ENCODE peak calls at places on chromosomes 4 and X, in eight cellular contexts. K, X, H, U, Y, C, V and L are unnamed samples.

GRCh38 chr4:26787461-26788340 is 72.9 kb upstream of the STIM2 start:
- DNase-seq in K (peak), X (peak), H (peak), U (peak), Y (no peak), C (peak), V (no peak), L (peak)

GRCh38 chrX:57156397-57157049 is 19.3 kb upstream of the SPIN2A start:
- DNase-seq in K (peak), X (peak), H (peak), U (no peak), Y (no peak), C (no peak), V (no peak), L (no peak)

GRCh38 chr4:5711479-5712184 is 631 bp downstream of the EVC start:
- DNase-seq in K (peak), X (no peak), H (peak), U (peak), Y (no peak), C (peak), V (no peak), L (no peak)

GRCh38 chr4:182880387-182881356 is 36.5 kb downstream of the DCTD start:
- DNase-seq in K (no peak), X (no peak), H (no peak), U (no peak), Y (no peak), C (peak), V (no peak), L (peak)

GRCh38 chr4:142845293-142846070 is 619 bp downstream of the INPP4B start:
- DNase-seq in K (peak), X (peak), H (peak), U (peak), Y (peak), C (peak), V (peak), L (peak)

GRCh38 chr4:85152490-85152889 is 186.0 kb upstream of the WDFY3 start:
- DNase-seq in K (no peak), X (no peak), H (no peak), U (no peak), Y (no peak), C (no peak), V (no peak), L (no peak)

GRCh38 chr4:140151700-140152014 is 2.3 kb downstream of the MAML3 start:
- DNase-seq in K (peak), X (peak), H (peak), U (no peak), Y (peak), C (peak), V (peak), L (peak)

GRCh38 chrX:105869676-105870075 is 47.3 kb downstream of the NRK start:
- DNase-seq in K (no peak), X (no peak), H (no peak), U (no peak), Y (no peak), C (no peak), V (no peak), L (no peak)

GRCh38 chr4:53558981-53559620 is 32.2 kb downstream of the LNX1 start:
- DNase-seq in K (no peak), X (no peak), H (no peak), U (no peak), Y (no peak), C (no peak), V (no peak), L (no peak)

GRCh38 chr4:183443609-183444148 is 757 bp upstream of the CDKN2AIP start:
- DNase-seq in K (peak), X (no peak), H (peak), U (no peak), Y (no peak), C (no peak), V (no peak), L (no peak)

GRCh38 chr4:176883681-176884418 is 91.1 kb upstream of the VEGFC start:
- DNase-seq in K (no peak), X (no peak), H (no peak), U (no peak), Y (no peak), C (no peak), V (no peak), L (no peak)

GRCh38 chr4:38612996-38613395 is 51.0 kb upstream of the KLF3 start:
- DNase-seq in K (no peak), X (no peak), H (no peak), U (no peak), Y (no peak), C (no peak), V (no peak), L (no peak)

GRCh38 chr4:119656342-119656741 is 27.7 kb upstream of the PDE5A start:
- DNase-seq in K (no peak), X (no peak), H (no peak), U (no peak), Y (no peak), C (no peak), V (no peak), L (no peak)

GRCh38 chr4:109207060-109207459 is 95.4 kb downstream of the COL25A1 start:
- DNase-seq in K (no peak), X (no peak), H (no peak), U (no peak), Y (no peak), C (no peak), V (no peak), L (no peak)

GRCh38 chr4:65839288-65839919 is 169.1 kb upstream of the EPHA5 start:
- DNase-seq in K (no peak), X (no peak), H (no peak), U (no peak), Y (no peak), C (no peak), V (no peak), L (no peak)

GRCh38 chrX:16822723-16823122 is 36.5 kb downstream of the TXLNG start:
- DNase-seq in K (no peak), X (no peak), H (no peak), U (no peak), Y (no peak), C (no peak), V (no peak), L (no peak)

GRCh38 chr4:33725861-33726260 is 2518.5 kb downstream of the ARAP2 start:
- DNase-seq in K (no peak), X (no peak), H (no peak), U (no peak), Y (no peak), C (no peak), V (no peak), L (no peak)

GRCh38 chr4:33724685-33725084 is 2519.6 kb downstream of the ARAP2 start:
- DNase-seq in K (no peak), X (no peak), H (peak), U (no peak), Y (no peak), C (no peak), V (no peak), L (no peak)

GRCh38 chr4:33722254-33722653 is 2522.1 kb downstream of the ARAP2 start:
- DNase-seq in K (no peak), X (no peak), H (no peak), U (no peak), Y (no peak), C (no peak), V (no peak), L (no peak)

DNA sequence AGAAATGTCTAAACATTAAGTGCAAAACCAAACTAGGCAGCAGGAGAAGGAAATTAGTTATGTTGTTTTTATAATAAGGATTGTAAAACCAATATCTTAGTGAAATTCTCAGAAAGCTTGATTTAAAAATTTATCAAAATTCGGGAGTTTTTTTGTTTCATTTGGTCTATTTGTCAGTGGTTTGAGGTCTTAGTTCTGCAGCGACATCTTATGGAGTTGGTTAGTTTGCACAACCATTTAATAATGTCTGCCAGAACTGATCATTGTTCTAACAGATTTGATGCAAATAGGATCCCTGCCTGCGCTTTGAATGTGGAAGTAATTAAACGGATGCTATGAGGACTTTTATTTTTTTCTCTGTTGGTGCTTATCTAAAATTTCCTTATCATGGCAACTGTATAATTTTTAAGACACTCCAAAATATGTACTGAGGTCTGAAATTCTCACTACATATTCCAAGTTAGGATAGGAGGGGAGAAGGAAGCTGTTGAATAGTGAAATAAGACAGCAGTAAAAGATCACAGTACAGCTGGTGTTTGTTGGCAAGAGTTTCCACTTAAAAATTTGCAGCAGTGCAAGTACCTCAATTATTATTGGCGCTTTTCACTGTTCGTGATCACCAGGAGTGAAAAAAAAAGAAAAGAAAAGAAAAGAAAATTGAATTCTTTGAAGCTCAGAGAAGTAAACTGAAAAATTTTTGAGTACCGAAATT is 2521.4 kb downstream of the ARAP2 start:
- DNase-seq in K (no peak), X (no peak), H (no peak), U (no peak), Y (no peak), C (no peak), V (no peak), L (no peak)
- TF ChIP-seq CTCF in K (no peak), X (no peak), H (no peak), U (no peak), Y (no peak), C (no peak), V (no peak), L (no peak)

DNA sequence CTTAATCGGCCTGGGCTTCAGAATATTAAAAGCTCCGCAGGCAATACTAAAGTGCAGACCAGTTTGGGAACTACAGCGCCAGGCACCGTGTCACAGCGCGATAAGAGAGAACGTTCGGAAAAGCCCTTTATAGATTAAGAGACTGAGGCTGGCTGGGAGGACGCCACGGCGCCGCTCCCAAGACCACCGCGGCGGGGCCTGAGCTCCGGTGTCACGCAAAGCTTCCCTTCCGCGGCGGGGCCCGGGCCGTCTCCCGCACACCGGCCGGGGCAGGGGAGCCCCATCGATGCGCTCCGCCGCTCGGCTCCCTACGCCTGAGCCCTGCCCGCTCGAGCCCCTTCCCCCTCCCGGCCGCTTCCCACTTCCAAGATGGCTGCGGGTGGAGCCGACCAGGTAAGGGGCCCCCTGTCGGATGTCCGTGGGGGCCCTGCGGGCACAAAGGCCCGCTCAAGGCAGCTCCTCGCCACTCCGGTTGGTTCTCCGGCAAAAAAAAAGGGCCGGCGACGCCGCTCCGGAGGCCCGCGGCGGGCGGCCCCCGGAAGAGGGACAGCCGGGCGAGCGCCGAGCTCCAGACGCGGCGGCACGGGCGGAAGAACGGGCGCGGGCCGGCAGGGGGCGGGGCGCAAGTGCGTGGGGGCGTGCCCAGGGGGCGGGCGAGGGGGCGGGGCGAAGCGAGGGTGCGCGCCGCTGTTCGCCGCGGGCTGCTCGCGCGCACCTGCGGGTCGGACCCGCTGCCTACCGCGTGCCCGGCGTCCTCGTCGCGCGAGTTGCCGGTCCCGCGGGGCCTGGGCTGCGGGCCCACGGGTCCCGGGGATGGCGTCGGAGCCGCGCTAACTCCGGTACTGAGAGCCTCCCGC is at the start of gene TBC1D14:
- DNase-seq in K (peak), X (peak), H (peak), U (peak), Y (peak), C (peak), V (peak), L (peak)
- TF ChIP-seq CTCF in K (no peak), X (no peak), H (no peak), U (peak), Y (no peak), C (no peak), V (peak), L (no peak)

DNA sequence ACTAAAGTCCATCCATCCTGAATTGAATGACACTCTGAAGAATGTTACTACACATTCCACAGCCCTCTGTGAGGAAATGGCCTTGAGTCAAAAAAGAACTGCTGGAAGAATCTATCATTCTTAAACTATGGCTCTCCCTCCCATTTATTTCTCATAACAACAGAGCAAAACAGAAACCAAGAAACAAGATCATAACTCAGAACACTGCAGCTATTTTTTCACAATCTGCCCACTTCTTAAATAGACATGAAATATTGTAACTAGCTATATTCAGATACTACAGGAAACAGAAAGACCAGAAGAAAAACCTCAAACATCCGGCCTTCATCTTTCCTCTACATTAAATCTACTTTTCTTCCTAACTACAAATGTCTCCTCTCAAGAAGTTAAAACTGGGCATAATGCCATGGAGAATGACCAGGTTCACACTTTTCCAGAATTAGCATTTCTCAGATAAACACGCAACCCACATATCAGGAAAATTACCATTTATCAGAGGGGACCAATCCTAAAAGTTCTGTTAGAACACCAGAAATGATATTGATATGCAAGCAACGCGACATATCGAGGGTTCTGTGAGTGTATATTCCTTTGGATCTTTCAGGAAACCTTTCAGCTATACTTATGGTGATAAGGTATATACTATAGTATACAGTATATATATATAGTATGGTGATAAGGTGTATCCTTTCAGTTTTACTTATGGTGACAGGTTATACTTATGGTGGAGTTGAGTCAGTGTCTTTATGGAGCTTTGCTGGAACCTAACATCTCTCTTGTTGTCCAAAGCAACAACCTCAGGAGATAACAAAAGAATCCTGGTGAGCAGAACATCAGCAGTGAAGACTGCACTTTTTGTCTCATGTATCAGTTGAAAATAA is 60.4 kb upstream of the IRF2 start:
- DNase-seq in K (no peak), X (no peak), H (peak), U (peak), Y (peak), C (no peak), V (no peak), L (no peak)
- TF ChIP-seq CTCF in K (no peak), X (no peak), H (no peak), U (no peak), Y (no peak), C (no peak), V (no peak), L (no peak)

GRCh38 chr4:98728433-98728832 is 70.0 kb upstream of the TSPAN5 start:
- DNase-seq in K (no peak), X (no peak), H (no peak), U (no peak), Y (no peak), C (no peak), V (no peak), L (no peak)
- TF ChIP-seq CTCF in K (no peak), X (no peak), H (no peak), U (no peak), Y (no peak), C (no peak), V (no peak), L (no peak)

GRCh38 chrX:102651968-102652744 is 873 bp downstream of the GPRASP1 start:
- DNase-seq in K (peak), X (no peak), H (peak), U (no peak), Y (peak), C (no peak), V (no peak), L (peak)
- TF ChIP-seq CTCF in K (peak), X (no peak), H (peak), U (peak), Y (no peak), C (peak), V (peak), L (peak)

GRCh38 chr4:34323549-34324325 is 1920.6 kb downstream of the ARAP2 start:
- DNase-seq in K (no peak), X (no peak), H (peak), U (no peak), Y (no peak), C (no peak), V (no peak), L (no peak)
- TF ChIP-seq CTCF in K (no peak), X (no peak), H (peak), U (no peak), Y (no peak), C (no peak), V (no peak), L (no peak)

DNA sequence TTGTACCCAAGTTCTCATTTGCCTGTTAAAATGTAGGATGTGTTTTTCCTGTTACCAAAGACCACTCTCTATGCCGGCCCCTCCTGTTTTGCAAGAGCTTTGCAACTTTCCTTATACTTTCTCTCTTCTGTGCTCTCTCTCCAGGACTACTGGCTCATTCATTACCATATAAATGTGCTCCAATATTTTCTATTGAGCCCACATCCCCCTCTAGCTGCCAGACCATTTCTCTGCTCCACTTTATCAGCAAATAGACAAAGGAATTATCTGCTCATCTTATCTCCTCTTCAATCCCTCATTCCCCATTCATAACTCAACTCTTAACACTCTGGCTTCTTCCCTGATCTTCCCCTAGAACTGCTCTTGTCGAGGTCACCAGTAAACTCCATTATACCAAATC is 33.6 kb downstream of the RPGR start:
- DNase-seq in K (no peak), X (no peak), H (peak), U (no peak), Y (no peak), C (no peak), V (no peak), L (no peak)
- TF ChIP-seq CTCF in K (no peak), X (no peak), H (no peak), U (no peak), Y (no peak), C (no peak), V (no peak), L (no peak)

GRCh38 chr4:166421556-166422156 is 548.6 kb downstream of the TLL1 start:
- DNase-seq in K (no peak), X (no peak), H (peak), U (no peak), Y (no peak), C (no peak), V (no peak), L (no peak)
- TF ChIP-seq CTCF in K (no peak), X (no peak), H (no peak), U (no peak), Y (no peak), C (no peak), V (no peak), L (no peak)